ENCODE peak calls at places on chromosome 16, in five cellular contexts. P is OCI-LY7; M is B cell; T is activated T-cell treated with anti-CD3 and anti-CD28 coated beads, Interleukin-2, amount 50 U/mL, for 24 hours; X is T-helper 17 cell. B is an unnamed sample.

GRCh38 chr16:56477096-56477878 is 25.9 kb downstream of the OGFOD1 start:
- DNase-seq in P (no peak), M (no peak), T (no peak), X (no peak), B (no peak)

GRCh38 chr16:27920391-27920891 is 143.1 kb downstream of the GSG1L start:
- DNase-seq in P (no peak), M (no peak), T (no peak), X (no peak), B (no peak)

GRCh38 chr16:8717892-8718400 is 43.5 kb downstream of the ABAT start:
- DNase-seq in P (no peak), M (no peak), T (no peak), X (no peak), B (no peak)

GRCh38 chr16:69286941-69287713 is 24.0 kb upstream of the VPS4A start:
- DNase-seq in P (peak; percentile 71), M (peak; percentile 71), T (peak; percentile 38), X (peak; percentile 36), B (peak; percentile 70)

GRCh38 chr16:54425068-54425467 is 138.5 kb upstream of the IRX3 start:
- DNase-seq in P (no peak), M (no peak), T (no peak), X (no peak), B (no peak)

GRCh38 chr16:59543641-59544040 is 809.5 kb upstream of the GOT2 start:
- DNase-seq in P (no peak), M (no peak), T (no peak), X (no peak), B (no peak)

GRCh38 chr16:86510465-86511261 is at the start of gene FOXF1:
- DNase-seq in P (no peak), M (peak; percentile 51), T (peak; percentile 51), X (no peak), B (no peak)

GRCh38 chr16:14362774-14363371 is 267.2 kb downstream of the PARN start:
- DNase-seq in P (no peak), M (no peak), T (no peak), X (no peak), B (no peak)

GRCh38 chr16:87939562-87940423 is 3.5 kb upstream of the CA5A start:
- DNase-seq in P (no peak), M (no peak), T (no peak), X (no peak), B (no peak)

GRCh38 chr16:27369806-27370205 is 32.2 kb upstream of the IL21R start:
- DNase-seq in P (no peak), M (no peak), T (no peak), X (no peak), B (no peak)

GRCh38 chr16:27318399-27319256 is 4.9 kb downstream of the IL4R start:
- DNase-seq in P (peak; percentile 56), M (no peak), T (peak; percentile 80), X (no peak), B (peak; percentile 63)

GRCh38 chr16:69123894-69124293 is 8.5 kb downstream of the CHTF8 start:
- DNase-seq in P (peak; percentile 77), M (peak; percentile 75), T (peak; percentile 46), X (peak; percentile 54), B (no peak)

GRCh38 chr16:77376358-77376757 is 58.5 kb downstream of the ADAMTS18 start:
- DNase-seq in P (peak; percentile 10), M (peak; percentile 7), T (no peak), X (no peak), B (no peak)

GRCh38 chr16:81599034-81599744 is 154.6 kb downstream of the CMIP start:
- DNase-seq in P (no peak), M (no peak), T (no peak), X (no peak), B (no peak)

GRCh38 chr16:69535123-69536050 is 30.4 kb upstream of the NFAT5 start:
- DNase-seq in P (no peak), M (no peak), T (no peak), X (no peak), B (no peak)

GRCh38 chr16:65532218-65532617 is 410.4 kb upstream of the CDH11 start:
- DNase-seq in P (no peak), M (no peak), T (no peak), X (no peak), B (no peak)

GRCh38 chr16:1678500-1679098 is 520 bp downstream of the JPT2 start:
- DNase-seq in P (peak; percentile 33), M (peak; percentile 74), T (no peak), X (peak; percentile 31), B (peak; percentile 60)

GRCh38 chr16:54936979-54937672 is 6.5 kb downstream of the IRX5 start:
- DNase-seq in P (no peak), M (peak; percentile 16), T (peak; percentile 37), X (no peak), B (peak; percentile 68)

GRCh38 chr16:73831197-73831596 is 465.4 kb upstream of the PSMD7 start:
- DNase-seq in P (no peak), M (no peak), T (no peak), X (no peak), B (no peak)

GRCh38 chr16:68893710-68894705 is 50.7 kb downstream of the TANGO6 start:
- DNase-seq in P (no peak), M (no peak), T (no peak), X (no peak), B (peak; percentile 62)

GRCh38 chr16:67987460-67988160 is 7.3 kb upstream of the DPEP3 start:
- DNase-seq in P (no peak), M (no peak), T (no peak), X (no peak), B (no peak)

GRCh38 chr16:12099451-12100123 is 123.1 kb downstream of the SNX29 start:
- DNase-seq in P (no peak), M (no peak), T (no peak), X (no peak), B (no peak)

GRCh38 chr16:47016700-47017133 is 43.2 kb upstream of the DNAJA2 start:
- DNase-seq in P (no peak), M (peak; percentile 26), T (no peak), X (no peak), B (no peak)

GRCh38 chr16:26261621-26262020 is 569.9 kb downstream of the HS3ST4 start:
- DNase-seq in P (no peak), M (no peak), T (no peak), X (no peak), B (no peak)

GRCh38 chr16:59719121-59719520 is 985.0 kb upstream of the GOT2 start:
- DNase-seq in P (no peak), M (no peak), T (no peak), X (no peak), B (no peak)

GRCh38 chr16:4886151-4886550 is 38.9 kb downstream of the UBN1 start:
- DNase-seq in P (no peak), M (no peak), T (no peak), X (no peak), B (no peak)

GRCh38 chr16:78310990-78311561 is 211.6 kb downstream of the WWOX start:
- DNase-seq in P (no peak), M (no peak), T (no peak), X (no peak), B (no peak)

GRCh38 chr16:51067352-51067751 is 83.7 kb downstream of the SALL1 start:
- DNase-seq in P (no peak), M (no peak), T (no peak), X (no peak), B (no peak)

GRCh38 chr16:81461243-81461642 is 16.6 kb downstream of the CMIP start:
- DNase-seq in P (no peak), M (no peak), T (no peak), X (no peak), B (no peak)

GRCh38 chr16:76278976-76279375 is 1.8 kb downstream of the CNTNAP4 start:
- DNase-seq in P (peak; percentile 45), M (peak; percentile 1), T (no peak), X (no peak), B (no peak)

GRCh38 chr16:66521951-66522771 is 27.8 kb downstream of the TK2 start:
- DNase-seq in P (peak; percentile 14), M (peak; percentile 32), T (peak; percentile 93), X (peak; percentile 48), B (peak; percentile 44)

GRCh38 chr16:88633684-88634140 is 4.7 kb upstream of the IL17C start:
- DNase-seq in P (peak; percentile 55), M (no peak), T (peak; percentile 71), X (peak; percentile 46), B (no peak)

GRCh38 chr16:57797526-57798266 is 4.6 kb downstream of the KIFC3 start:
- DNase-seq in P (no peak), M (no peak), T (no peak), X (no peak), B (peak; percentile 62)

GRCh38 chr16:24950275-24950674 is 64.9 kb downstream of the ARHGAP17 start:
- DNase-seq in P (no peak), M (no peak), T (no peak), X (no peak), B (no peak)

GRCh38 chr16:8677481-8677880 is 3.1 kb downstream of the ABAT start:
- DNase-seq in P (no peak), M (no peak), T (no peak), X (no peak), B (no peak)

GRCh38 chr16:51577621-51578303 is 426.7 kb upstream of the SALL1 start:
- DNase-seq in P (no peak), M (no peak), T (no peak), X (no peak), B (no peak)

B was measured in left ventricle myocardium superior.